ENCODE peak calls at places on chromosomes 7 and 10, in ten cellular contexts. One of them, this sample, is unnamed.

GRCh38 chr10:102511562-102512274 is 7.9 kb downstream of the SUFU start:
- DNase-seq in SIG-M5: no peak
- DNase-seq in GM12865: peak; percentile 59
- DNase-seq in activated CD4-positive, alpha-beta T cell treated with anti-CD3 and anti-CD28 coated beads, Interleukin-2, amount 50 U/mL, for 1 hour: no peak
- DNase-seq in stimulated activated CD4-positive, alpha-beta T cell treated with anti-CD3 and anti-CD28 coated beads, Interleukin-1b, Interleukin-23, amount 100 ng/mL, for 1 hour: no peak
- DNase-seq in Caki2: peak; percentile 22
- DNase-seq in HuH-7.5: no peak
- DNase-seq in T-helper 1 cell: no peak
- DNase-seq in cardiac fibroblast: no peak
- DNase-seq in fibroblast of the conjunctiva: no peak
- DNase-seq in this sample: no peak

GRCh38 chr7:78149787-78150186 is 351.2 kb downstream of the PHTF2 start:
- DNase-seq in SIG-M5: no peak
- DNase-seq in GM12865: no peak
- DNase-seq in activated CD4-positive, alpha-beta T cell treated with anti-CD3 and anti-CD28 coated beads, Interleukin-2, amount 50 U/mL, for 1 hour: no peak
- DNase-seq in stimulated activated CD4-positive, alpha-beta T cell treated with anti-CD3 and anti-CD28 coated beads, Interleukin-1b, Interleukin-23, amount 100 ng/mL, for 1 hour: no peak
- DNase-seq in Caki2: no peak
- DNase-seq in HuH-7.5: no peak
- DNase-seq in T-helper 1 cell: no peak
- DNase-seq in cardiac fibroblast: peak; percentile 64
- DNase-seq in fibroblast of the conjunctiva: peak; percentile 48
- DNase-seq in this sample: no peak

GRCh38 chr7:94080551-94080950 is 76.4 kb upstream of the BET1 start:
- DNase-seq in SIG-M5: no peak
- DNase-seq in GM12865: no peak
- DNase-seq in activated CD4-positive, alpha-beta T cell treated with anti-CD3 and anti-CD28 coated beads, Interleukin-2, amount 50 U/mL, for 1 hour: no peak
- DNase-seq in stimulated activated CD4-positive, alpha-beta T cell treated with anti-CD3 and anti-CD28 coated beads, Interleukin-1b, Interleukin-23, amount 100 ng/mL, for 1 hour: no peak
- DNase-seq in Caki2: no peak
- DNase-seq in HuH-7.5: no peak
- DNase-seq in T-helper 1 cell: no peak
- DNase-seq in cardiac fibroblast: no peak
- DNase-seq in fibroblast of the conjunctiva: no peak
- DNase-seq in this sample: no peak

GRCh38 chr7:17015575-17015974 is 133.8 kb upstream of the AGR3 start:
- DNase-seq in SIG-M5: no peak
- DNase-seq in GM12865: peak; percentile 29
- DNase-seq in activated CD4-positive, alpha-beta T cell treated with anti-CD3 and anti-CD28 coated beads, Interleukin-2, amount 50 U/mL, for 1 hour: no peak
- DNase-seq in stimulated activated CD4-positive, alpha-beta T cell treated with anti-CD3 and anti-CD28 coated beads, Interleukin-1b, Interleukin-23, amount 100 ng/mL, for 1 hour: no peak
- DNase-seq in Caki2: no peak
- DNase-seq in HuH-7.5: no peak
- DNase-seq in T-helper 1 cell: no peak
- DNase-seq in cardiac fibroblast: peak; percentile 64
- DNase-seq in fibroblast of the conjunctiva: no peak
- DNase-seq in this sample: no peak

GRCh38 chr7:51102828-51103227 is 213.8 kb downstream of the COBL start:
- DNase-seq in SIG-M5: no peak
- DNase-seq in GM12865: no peak
- DNase-seq in activated CD4-positive, alpha-beta T cell treated with anti-CD3 and anti-CD28 coated beads, Interleukin-2, amount 50 U/mL, for 1 hour: no peak
- DNase-seq in stimulated activated CD4-positive, alpha-beta T cell treated with anti-CD3 and anti-CD28 coated beads, Interleukin-1b, Interleukin-23, amount 100 ng/mL, for 1 hour: no peak
- DNase-seq in Caki2: no peak
- DNase-seq in HuH-7.5: no peak
- DNase-seq in T-helper 1 cell: no peak
- DNase-seq in cardiac fibroblast: no peak
- DNase-seq in fibroblast of the conjunctiva: no peak
- DNase-seq in this sample: no peak

GRCh38 chr10:48976208-48976607 is 36.6 kb upstream of the LRRC18 start:
- DNase-seq in SIG-M5: no peak
- DNase-seq in GM12865: peak; percentile 18
- DNase-seq in activated CD4-positive, alpha-beta T cell treated with anti-CD3 and anti-CD28 coated beads, Interleukin-2, amount 50 U/mL, for 1 hour: no peak
- DNase-seq in stimulated activated CD4-positive, alpha-beta T cell treated with anti-CD3 and anti-CD28 coated beads, Interleukin-1b, Interleukin-23, amount 100 ng/mL, for 1 hour: no peak
- DNase-seq in Caki2: peak; percentile 32
- DNase-seq in HuH-7.5: no peak
- DNase-seq in T-helper 1 cell: no peak
- DNase-seq in cardiac fibroblast: peak; percentile 6
- DNase-seq in fibroblast of the conjunctiva: no peak
- DNase-seq in this sample: peak; percentile 42

GRCh38 chr7:94395141-94396041 is 696 bp downstream of the COL1A2 start:
- DNase-seq in SIG-M5: no peak
- DNase-seq in GM12865: peak; percentile 82
- DNase-seq in activated CD4-positive, alpha-beta T cell treated with anti-CD3 and anti-CD28 coated beads, Interleukin-2, amount 50 U/mL, for 1 hour: no peak
- DNase-seq in stimulated activated CD4-positive, alpha-beta T cell treated with anti-CD3 and anti-CD28 coated beads, Interleukin-1b, Interleukin-23, amount 100 ng/mL, for 1 hour: no peak
- DNase-seq in Caki2: peak; percentile 28
- DNase-seq in HuH-7.5: peak; percentile 68
- DNase-seq in T-helper 1 cell: no peak
- DNase-seq in cardiac fibroblast: peak; percentile 94
- DNase-seq in fibroblast of the conjunctiva: peak; percentile 91
- DNase-seq in this sample: peak; percentile 94

GRCh38 chr10:73911553-73912004 is 647 bp downstream of the PLAU start:
- DNase-seq in SIG-M5: no peak
- DNase-seq in GM12865: peak; percentile 30
- DNase-seq in activated CD4-positive, alpha-beta T cell treated with anti-CD3 and anti-CD28 coated beads, Interleukin-2, amount 50 U/mL, for 1 hour: no peak
- DNase-seq in stimulated activated CD4-positive, alpha-beta T cell treated with anti-CD3 and anti-CD28 coated beads, Interleukin-1b, Interleukin-23, amount 100 ng/mL, for 1 hour: no peak
- DNase-seq in Caki2: no peak
- DNase-seq in HuH-7.5: no peak
- DNase-seq in T-helper 1 cell: no peak
- DNase-seq in cardiac fibroblast: peak; percentile 36
- DNase-seq in fibroblast of the conjunctiva: no peak
- DNase-seq in this sample: no peak

GRCh38 chr7:112995091-112995824 is 91.4 kb downstream of the GPR85 start:
- DNase-seq in SIG-M5: no peak
- DNase-seq in GM12865: no peak
- DNase-seq in activated CD4-positive, alpha-beta T cell treated with anti-CD3 and anti-CD28 coated beads, Interleukin-2, amount 50 U/mL, for 1 hour: no peak
- DNase-seq in stimulated activated CD4-positive, alpha-beta T cell treated with anti-CD3 and anti-CD28 coated beads, Interleukin-1b, Interleukin-23, amount 100 ng/mL, for 1 hour: no peak
- DNase-seq in Caki2: no peak
- DNase-seq in HuH-7.5: no peak
- DNase-seq in T-helper 1 cell: no peak
- DNase-seq in cardiac fibroblast: peak; percentile 46
- DNase-seq in fibroblast of the conjunctiva: peak; percentile 3
- DNase-seq in this sample: peak; percentile 80

GRCh38 chr7:102044984-102045673 is 227.7 kb downstream of the CUX1 start:
- DNase-seq in SIG-M5: no peak
- DNase-seq in GM12865: no peak
- DNase-seq in activated CD4-positive, alpha-beta T cell treated with anti-CD3 and anti-CD28 coated beads, Interleukin-2, amount 50 U/mL, for 1 hour: no peak
- DNase-seq in stimulated activated CD4-positive, alpha-beta T cell treated with anti-CD3 and anti-CD28 coated beads, Interleukin-1b, Interleukin-23, amount 100 ng/mL, for 1 hour: no peak
- DNase-seq in Caki2: no peak
- DNase-seq in HuH-7.5: no peak
- DNase-seq in T-helper 1 cell: no peak
- DNase-seq in cardiac fibroblast: peak; percentile 90
- DNase-seq in fibroblast of the conjunctiva: peak; percentile 81
- DNase-seq in this sample: no peak

GRCh38 chr7:84425702-84426259 is 231.2 kb upstream of the SEMA3A start:
- DNase-seq in SIG-M5: no peak
- DNase-seq in GM12865: no peak
- DNase-seq in activated CD4-positive, alpha-beta T cell treated with anti-CD3 and anti-CD28 coated beads, Interleukin-2, amount 50 U/mL, for 1 hour: no peak
- DNase-seq in stimulated activated CD4-positive, alpha-beta T cell treated with anti-CD3 and anti-CD28 coated beads, Interleukin-1b, Interleukin-23, amount 100 ng/mL, for 1 hour: no peak
- DNase-seq in Caki2: no peak
- DNase-seq in HuH-7.5: no peak
- DNase-seq in T-helper 1 cell: no peak
- DNase-seq in cardiac fibroblast: no peak
- DNase-seq in fibroblast of the conjunctiva: no peak
- DNase-seq in this sample: no peak

This sample was measured in mesendoderm.